ENCODE peak calls at places on chromosomes 13 and 19, in ten cellular contexts. H is CD8-positive, alpha-beta T cell; Y is fibroblast of lung; C is thoracic aorta; Q is cardiac muscle cell; B is neuronal stem cell; U is SJSA1; I is stomach; K is adrenal gland; J is neural progenitor cell. X is an unnamed sample.

GRCh38 chr13:89382986-89383385 is 1711.8 kb downstream of the SLITRK5 start:
- DNase-seq in H (no peak), Y (no peak), C (no peak), Q (no peak), B (no peak), U (no peak), I (no peak), K (no peak), J (no peak), X (no peak)

GRCh38 chr19:43518051-43518450 is 8.9 kb downstream of the ETHE1 start:
- DNase-seq in H (no peak), Y (no peak), C (no peak), Q (no peak), B (no peak), U (no peak), I (no peak), K (no peak), J (no peak), X (no peak)

GRCh38 chr13:51249254-51249653 is 27.1 kb downstream of the FAM124A start:
- DNase-seq in H (no peak), Y (peak; percentile 30), C (no peak), Q (no peak), B (no peak), U (no peak), I (no peak), K (no peak), J (no peak), X (no peak)

GRCh38 chr13:111552891-111553637 is 232.6 kb downstream of the TEX29 start:
- DNase-seq in H (no peak), Y (no peak), C (no peak), Q (no peak), B (no peak), U (no peak), I (no peak), K (no peak), J (no peak), X (no peak)

GRCh38 chr13:95784161-95784880 is 107.4 kb downstream of the DNAJC3 start:
- DNase-seq in H (no peak), Y (peak; percentile 92), C (no peak), Q (peak; percentile 90), B (no peak), U (peak; percentile 82), I (no peak), K (no peak), J (no peak), X (no peak)

GRCh38 chr13:106034201-106034600 is 501.3 kb downstream of the EFNB2 start:
- DNase-seq in H (no peak), Y (peak; percentile 83), C (no peak), Q (peak; percentile 53), B (no peak), U (no peak), I (no peak), K (no peak), J (no peak), X (no peak)

GRCh38 chr19:17243854-17244617 is 1.7 kb downstream of the NR2F6 start:
- DNase-seq in H (no peak), Y (no peak), C (no peak), Q (peak; percentile 54), B (no peak), U (peak; percentile 27), I (peak; percentile 60), K (peak; percentile 72), J (peak; percentile 76), X (peak; percentile 75)

GRCh38 chr19:51091126-51091525 is 8.4 kb upstream of the KLK14 start:
- DNase-seq in H (no peak), Y (no peak), C (no peak), Q (no peak), B (no peak), U (no peak), I (no peak), K (no peak), J (no peak), X (no peak)

GRCh38 chr13:33411312-33411711 is 125.8 kb upstream of the STARD13 start:
- DNase-seq in H (no peak), Y (no peak), C (no peak), Q (no peak), B (no peak), U (no peak), I (no peak), K (no peak), J (no peak), X (no peak)

GRCh38 chr19:30171795-30172642 is 200.2 kb upstream of the ZNF536 start:
- DNase-seq in H (no peak), Y (no peak), C (no peak), Q (no peak), B (no peak), U (no peak), I (no peak), K (no peak), J (no peak), X (no peak)

GRCh38 chr19:23366437-23366836 is 28.8 kb downstream of the ZNF91 start:
- DNase-seq in H (no peak), Y (no peak), C (no peak), Q (no peak), B (no peak), U (no peak), I (no peak), K (no peak), J (no peak), X (no peak)

GRCh38 chr19:29667941-29668340 is 2.7 kb downstream of the PLEKHF1 start:
- DNase-seq in H (peak; percentile 81), Y (no peak), C (no peak), Q (no peak), B (no peak), U (no peak), I (peak; percentile 59), K (no peak), J (no peak), X (no peak)

GRCh38 chr19:13015361-13016231 is 20.3 kb downstream of the NFIX start:
- DNase-seq in H (no peak), Y (peak; percentile 83), C (no peak), Q (peak; percentile 53), B (no peak), U (no peak), I (no peak), K (no peak), J (peak; percentile 62), X (no peak)
- H3K27ac ChIP-seq in H (no peak overlapping the region), Y (peak overlapping the region; percentile 86), C (peak overlapping the region; percentile 99), Q (no peak overlapping the region), B (no peak overlapping the region), U (no peak overlapping the region), I (peak overlapping the region; percentile 91), K (no peak overlapping the region), J (no peak overlapping the region), X (no peak overlapping the region)

GRCh38 chr13:30870916-30871712 is 35.0 kb upstream of the MEDAG start:
- DNase-seq in H (no peak), Y (no peak), C (no peak), Q (no peak), B (no peak), U (no peak), I (no peak), K (no peak), J (no peak), X (no peak)
- H3K4me3 ChIP-seq in H (no peak overlapping the region), Y (no peak overlapping the region), C (no peak overlapping the region), Q (no peak overlapping the region), B (no peak overlapping the region), U (no peak overlapping the region), I (no peak overlapping the region), K (no peak overlapping the region), J (no peak overlapping the region), X (no peak overlapping the region)

GRCh38 chr19:48395499-48395898 is 2.0 kb downstream of the GRIN2D start:
- DNase-seq in H (no peak), Y (no peak), C (no peak), Q (no peak), B (no peak), U (no peak), I (no peak), K (no peak), J (no peak), X (no peak)
- H3K27ac ChIP-seq in H (no peak overlapping the region), Y (no peak overlapping the region), C (no peak overlapping the region), Q (no peak overlapping the region), B (no peak overlapping the region), U (no peak overlapping the region), I (no peak overlapping the region), K (no peak overlapping the region), J (no peak overlapping the region), X (no peak overlapping the region)

DNA sequence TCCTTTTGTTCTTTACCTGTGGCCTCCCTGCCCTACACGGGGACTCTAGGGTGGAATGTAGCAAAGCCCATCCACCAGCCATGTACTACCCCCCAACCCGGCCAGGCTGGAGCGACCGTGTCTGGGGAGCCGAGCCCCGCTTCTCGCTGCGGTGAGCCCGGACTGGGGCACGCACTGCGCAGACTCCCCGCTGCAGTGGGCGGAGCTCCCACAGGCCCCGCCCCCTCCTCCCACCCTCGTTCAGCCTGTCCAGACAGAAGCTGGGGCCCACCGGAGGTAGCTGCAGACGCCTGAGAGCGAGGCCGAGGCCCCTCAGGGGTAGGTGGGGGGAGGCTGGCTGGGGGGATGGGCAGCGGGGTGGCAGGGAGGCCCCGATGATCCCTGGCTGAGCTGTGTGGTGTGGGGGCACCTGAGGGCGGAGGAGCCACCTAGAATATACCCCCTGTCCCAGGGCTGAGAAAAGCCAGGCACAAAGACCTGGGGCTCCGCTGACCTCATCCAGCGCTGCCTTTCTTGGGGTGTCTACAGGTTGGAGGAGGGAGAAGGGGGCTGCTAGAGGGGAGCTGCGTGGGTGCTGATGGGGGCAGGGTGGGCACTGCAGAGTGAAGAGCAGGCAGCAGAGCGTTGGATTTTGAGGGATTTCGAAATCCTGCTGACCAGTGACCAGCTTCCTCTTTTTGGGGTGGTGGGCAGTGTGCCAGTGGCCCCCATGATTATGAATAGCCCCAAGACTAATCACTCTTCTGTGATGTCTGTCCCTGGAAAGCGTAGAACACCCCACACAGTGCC is 17.3 kb downstream of the PLD3 start:
- DNase-seq in H (peak; percentile 52), Y (peak; percentile 61), C (no peak), Q (peak; percentile 82), B (peak; percentile 87), U (peak; percentile 33), I (peak; percentile 54), K (peak; percentile 76), J (peak; percentile 91), X (peak; percentile 75)
- H3K4me3 ChIP-seq in H (no peak overlapping the region), Y (peak overlapping the region; percentile 38), C (peak overlapping the region; percentile 68), Q (peak overlapping the region; percentile 41), B (peak overlapping the region; percentile 73), U (peak overlapping the region; percentile 36), I (peak overlapping the region; percentile 42), K (no peak overlapping the region), J (peak overlapping the region; percentile 70), X (no peak overlapping the region)

X was measured in pancreas.